ENCODE peak calls at places on chromosome 6, in nine cellular contexts. V is spleen, U is HL-60, S is K562, W is GM23338, N is Panc1, P is HCT116, A is breast epithelium, J is stomach. K is an unnamed sample.

GRCh38 chr6:161949531-161949930 is 675.7 kb upstream of the AGPAT4 start:
- DNase-seq in V (no peak), U (no peak), S (no peak), W (no peak), N (no peak), P (no peak), A (no peak), J (no peak), K (no peak)

GRCh38 chr6:76490456-76490855 is 418.0 kb upstream of the IMPG1 start:
- DNase-seq in V (no peak), U (no peak), S (no peak), W (no peak), N (no peak), P (no peak), A (no peak), J (no peak), K (no peak)

GRCh38 chr6:95905132-95905531 is 110.6 kb upstream of the FUT9 start:
- DNase-seq in V (no peak), U (no peak), S (no peak), W (no peak), N (no peak), P (no peak), A (no peak), J (no peak), K (no peak)

GRCh38 chr6:109306733-109307132 is 75.5 kb downstream of the CD164 start:
- DNase-seq in V (no peak), U (no peak), S (peak; percentile 38), W (no peak), N (no peak), P (no peak), A (no peak), J (no peak), K (no peak)

GRCh38 chr6:134117409-134117808 is 65.0 kb upstream of the SLC2A12 start:
- DNase-seq in V (no peak), U (no peak), S (no peak), W (no peak), N (no peak), P (no peak), A (no peak), J (no peak), K (no peak)

GRCh38 chr6:7108964-7109836 is 1.4 kb downstream of the RREB1 start:
- DNase-seq in V (peak; percentile 90), U (no peak), S (peak; percentile 49), W (peak; percentile 46), N (no peak), P (no peak), A (peak; percentile 59), J (peak; percentile 57), K (peak; percentile 72)

GRCh38 chr6:136060052-136060451 is 190.1 kb downstream of the MTFR2 start:
- DNase-seq in V (no peak), U (no peak), S (no peak), W (no peak), N (no peak), P (no peak), A (no peak), J (no peak), K (no peak)

GRCh38 chr6:34556031-34556471 is at the start of gene SPDEF:
- DNase-seq in V (no peak), U (no peak), S (no peak), W (no peak), N (no peak), P (no peak), A (peak; percentile 74), J (peak; percentile 71), K (peak; percentile 72)

GRCh38 chr6:111837641-111838500 is 35.4 kb downstream of the FYN start:
- DNase-seq in V (no peak), U (no peak), S (no peak), W (no peak), N (no peak), P (no peak), A (no peak), J (no peak), K (no peak)

GRCh38 chr6:143549630-143550268 is 38.2 kb upstream of the FUCA2 start:
- DNase-seq in V (no peak), U (no peak), S (no peak), W (no peak), N (no peak), P (no peak), A (no peak), J (no peak), K (no peak)

GRCh38 chr6:135922746-135923145 is 71.2 kb downstream of the PDE7B start:
- DNase-seq in V (no peak), U (no peak), S (no peak), W (no peak), N (no peak), P (no peak), A (no peak), J (no peak), K (no peak)

GRCh38 chr6:4133941-4134838 is 1.2 kb downstream of the ECI2 start:
- DNase-seq in V (peak; percentile 78), U (peak; percentile 12), S (peak; percentile 41), W (peak; percentile 55), N (no peak), P (no peak), A (no peak), J (peak; percentile 30), K (peak; percentile 25)

GRCh38 chr6:142729618-142730017 is 215.4 kb downstream of the HIVEP2 start:
- DNase-seq in V (no peak), U (no peak), S (no peak), W (no peak), N (no peak), P (no peak), A (no peak), J (no peak), K (no peak)

GRCh38 chr6:28683945-28684538 is 158.4 kb downstream of the GPX5 start:
- DNase-seq in V (no peak), U (no peak), S (peak; percentile 62), W (peak; percentile 78), N (peak; percentile 18), P (peak; percentile 60), A (no peak), J (no peak), K (peak; percentile 27)

GRCh38 chr6:145844933-145845531 is 30.4 kb upstream of the FBXO30 start:
- DNase-seq in V (no peak), U (no peak), S (no peak), W (no peak), N (no peak), P (no peak), A (no peak), J (no peak), K (no peak)

GRCh38 chr6:106574729-106575458 is 54.4 kb downstream of the RTN4IP1 start:
- DNase-seq in V (no peak), U (no peak), S (no peak), W (no peak), N (peak; percentile 38), P (peak; percentile 73), A (no peak), J (no peak), K (no peak)

GRCh38 chr6:1024161-1024560 is 287.7 kb upstream of the FOXQ1 start:
- DNase-seq in V (no peak), U (no peak), S (no peak), W (no peak), N (no peak), P (no peak), A (no peak), J (no peak), K (no peak)

GRCh38 chr6:1023229-1023628 is 288.7 kb upstream of the FOXQ1 start:
- DNase-seq in V (no peak), U (no peak), S (no peak), W (no peak), N (no peak), P (no peak), A (no peak), J (no peak), K (no peak)

GRCh38 chr6:1022719-1023118 is 289.2 kb upstream of the FOXQ1 start:
- DNase-seq in V (no peak), U (no peak), S (no peak), W (no peak), N (no peak), P (no peak), A (no peak), J (no peak), K (no peak)

GRCh38 chr6:1025821-1026220 is 286.1 kb upstream of the FOXQ1 start:
- DNase-seq in V (no peak), U (no peak), S (no peak), W (no peak), N (no peak), P (no peak), A (no peak), J (no peak), K (no peak)

GRCh38 chr6:1024587-1024986 is 287.3 kb upstream of the FOXQ1 start:
- DNase-seq in V (no peak), U (no peak), S (no peak), W (no peak), N (no peak), P (no peak), A (no peak), J (no peak), K (peak; percentile 84)
- TF ChIP-seq POLR2AphosphoS5 in V (no peak), U (no peak), S (no peak), W (no peak), N (no peak), P (no peak), A (no peak), J (no peak), K (peak; percentile 89)

GRCh38 chr6:43629104-43629504 is at the start of gene GTPBP2:
- DNase-seq in V (peak; percentile 100), U (peak; percentile 96), S (peak; percentile 95), W (peak; percentile 100), N (peak; percentile 95), P (peak; percentile 97), A (peak; percentile 100), J (peak; percentile 99), K (peak; percentile 100)
- TF ChIP-seq POLR2AphosphoS5 in V (peak; percentile 91), U (peak; percentile 36), S (no peak), W (peak; percentile 13), N (no peak), P (no peak), A (peak; percentile 67), J (peak; percentile 85), K (peak; percentile 97)

DNA sequence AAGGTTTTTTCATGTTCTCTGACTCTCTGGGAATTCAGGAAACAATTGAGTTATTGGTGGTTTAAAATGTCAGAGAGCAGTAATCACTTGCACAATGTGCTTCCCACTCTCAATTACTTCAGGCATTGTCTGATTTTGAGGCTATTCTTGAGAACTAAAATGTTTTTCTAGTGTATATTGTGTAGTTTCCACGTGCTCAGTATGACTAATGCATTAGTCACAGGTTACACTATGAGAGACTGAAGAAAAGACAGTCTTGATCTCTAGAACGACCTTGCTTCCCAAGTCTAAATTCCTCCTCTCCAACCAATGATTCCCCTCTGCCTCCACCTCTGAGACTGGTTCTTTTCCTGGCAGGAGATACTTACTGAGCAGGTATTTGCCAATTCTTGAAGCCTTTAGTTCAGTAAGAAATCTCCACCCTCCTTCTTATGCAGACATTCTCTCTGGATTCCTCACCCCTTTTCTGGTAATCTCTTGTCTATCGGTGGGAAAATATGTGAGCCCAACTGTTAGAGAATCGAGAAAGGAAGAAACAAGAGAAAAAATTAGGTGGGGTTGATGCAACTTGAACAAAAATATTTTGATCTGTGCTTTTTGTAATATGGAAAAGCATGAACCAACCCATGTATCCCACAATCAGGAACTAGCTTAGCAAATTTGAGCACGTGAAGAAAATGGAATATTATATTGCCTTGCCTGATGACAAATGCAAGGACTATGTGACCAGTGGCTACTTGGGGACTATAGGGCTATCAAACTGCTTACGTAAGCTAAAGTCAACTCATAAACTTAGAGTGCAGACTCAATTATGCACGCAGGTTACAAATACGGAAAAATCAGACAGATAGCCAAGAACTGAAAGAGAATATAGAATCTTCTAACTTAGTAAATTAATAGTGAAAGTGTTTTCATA is 61.1 kb upstream of the SLC22A16 start:
- DNase-seq in V (no peak), U (no peak), S (no peak), W (no peak), N (peak; percentile 83), P (peak; percentile 84), A (no peak), J (no peak), K (no peak)
- TF ChIP-seq POLR2AphosphoS5 in V (no peak), U (no peak), S (no peak), W (no peak), N (no peak), P (peak; percentile 32), A (no peak), J (no peak), K (peak; percentile 62)

GRCh38 chr6:137876547-137876946 is 9.5 kb downstream of the TNFAIP3 start:
- DNase-seq in V (no peak), U (no peak), S (no peak), W (no peak), N (no peak), P (no peak), A (no peak), J (no peak), K (no peak)
- TF ChIP-seq POLR2AphosphoS5 in V (no peak), U (no peak), S (no peak), W (no peak), N (no peak), P (no peak), A (no peak), J (no peak), K (no peak)